ENCODE peak calls at places on chromosomes 7 and 10, in four cellular contexts. One of them, this sample, is unnamed.

GRCh38 chr10:75400769-75401568 is 595 bp downstream of the ZNF503 start:
- DNase-seq in AG04449: no peak
- DNase-seq in sigmoid colon: peak; percentile 83
- DNase-seq in HFF-Myc: no peak
- DNase-seq in this sample: no peak

GRCh38 chr10:51073461-51074237 is 638 bp upstream of the PRKG1 start:
- DNase-seq in AG04449: no peak
- DNase-seq in sigmoid colon: peak; percentile 78
- DNase-seq in HFF-Myc: no peak
- DNase-seq in this sample: no peak

GRCh38 chr7:133837248-133837647 is 289.9 kb upstream of the LRGUK start:
- DNase-seq in AG04449: no peak
- DNase-seq in sigmoid colon: no peak
- DNase-seq in HFF-Myc: no peak
- DNase-seq in this sample: no peak

GRCh38 chr7:48427671-48428070 is 256.4 kb downstream of the ABCA13 start:
- DNase-seq in AG04449: no peak
- DNase-seq in sigmoid colon: no peak
- DNase-seq in HFF-Myc: no peak
- DNase-seq in this sample: no peak

GRCh38 chr7:2483495-2483894 is 7.3 kb upstream of the GRIFIN start:
- DNase-seq in AG04449: no peak
- DNase-seq in sigmoid colon: no peak
- DNase-seq in HFF-Myc: no peak
- DNase-seq in this sample: no peak

GRCh38 chr7:150388306-150388705 is 9.2 kb downstream of the ZNF775 start:
- DNase-seq in AG04449: no peak
- DNase-seq in sigmoid colon: no peak
- DNase-seq in HFF-Myc: no peak
- DNase-seq in this sample: no peak

GRCh38 chr10:123274513-123275182 is 120.4 kb downstream of the BUB3 start:
- DNase-seq in AG04449: no peak
- DNase-seq in sigmoid colon: no peak
- DNase-seq in HFF-Myc: no peak
- DNase-seq in this sample: no peak

GRCh38 chr7:99095698-99096097 is 48.2 kb downstream of the SMURF1 start:
- DNase-seq in AG04449: no peak
- DNase-seq in sigmoid colon: no peak
- DNase-seq in HFF-Myc: no peak
- DNase-seq in this sample: no peak

GRCh38 chr7:114107522-114107921 is 188.7 kb upstream of the PPP1R3A start:
- DNase-seq in AG04449: no peak
- DNase-seq in sigmoid colon: no peak
- DNase-seq in HFF-Myc: no peak
- DNase-seq in this sample: peak; percentile 78

GRCh38 chr10:125783957-125784356 is 8.3 kb upstream of the MMP21 start:
- DNase-seq in AG04449: no peak
- DNase-seq in sigmoid colon: no peak
- DNase-seq in HFF-Myc: no peak
- DNase-seq in this sample: no peak

GRCh38 chr7:98681951-98682350 is 64.9 kb downstream of the NPTX2 start:
- DNase-seq in AG04449: no peak
- DNase-seq in sigmoid colon: no peak
- DNase-seq in HFF-Myc: no peak
- DNase-seq in this sample: no peak

GRCh38 chr7:93374345-93374940 is 142.3 kb downstream of the VPS50 start:
- DNase-seq in AG04449: no peak
- DNase-seq in sigmoid colon: no peak
- DNase-seq in HFF-Myc: peak; percentile 12
- DNase-seq in this sample: peak; percentile 20

GRCh38 chr10:19325581-19325980 is 277.0 kb downstream of the MALRD1 start:
- DNase-seq in AG04449: no peak
- DNase-seq in sigmoid colon: no peak
- DNase-seq in HFF-Myc: no peak
- DNase-seq in this sample: no peak

GRCh38 chr7:134783294-134784069 is 4.0 kb downstream of the CALD1 start:
- DNase-seq in AG04449: no peak
- DNase-seq in sigmoid colon: no peak
- DNase-seq in HFF-Myc: no peak
- DNase-seq in this sample: no peak

DNA sequence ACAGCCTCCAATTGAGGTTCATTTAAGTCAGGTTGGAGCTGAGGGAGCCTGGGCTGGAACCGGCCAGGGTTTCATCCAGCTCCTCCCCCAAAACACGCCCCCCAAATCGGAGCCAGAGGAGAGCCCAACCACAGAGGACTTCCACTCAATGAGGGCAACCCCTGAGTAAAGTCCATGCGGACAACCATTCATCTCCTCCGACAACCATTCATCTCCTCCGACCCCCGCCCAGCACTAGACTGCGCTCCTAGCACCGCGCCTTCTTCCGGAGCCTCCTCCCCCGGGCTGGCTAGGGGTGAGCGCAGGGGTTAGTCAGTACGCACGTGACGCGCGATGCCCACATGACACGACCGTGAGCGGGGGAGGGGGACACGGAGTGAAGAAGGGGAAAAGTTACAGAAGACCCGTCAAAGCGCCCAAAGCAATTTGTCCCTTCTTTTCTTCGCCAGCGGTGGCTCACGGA is 1.4 kb downstream of the MAGI2 start:
- DNase-seq in AG04449: no peak
- DNase-seq in sigmoid colon: peak; percentile 95
- DNase-seq in HFF-Myc: peak; percentile 55
- DNase-seq in this sample: no peak
- H3K4me3 ChIP-seq in AG04449: peak overlapping the region; percentile 80
- H3K4me3 ChIP-seq in sigmoid colon: peak overlapping the region; percentile 74
- H3K4me3 ChIP-seq in HFF-Myc: peak overlapping the region; percentile 63
- H3K4me3 ChIP-seq in this sample: peak overlapping the region; percentile 85

GRCh38 chr7:103751476-103751875 is 238.0 kb downstream of the RELN start:
- DNase-seq in AG04449: no peak
- DNase-seq in sigmoid colon: no peak
- DNase-seq in HFF-Myc: no peak
- DNase-seq in this sample: no peak

GRCh38 chr7:103748680-103749079 is 240.8 kb downstream of the RELN start:
- DNase-seq in AG04449: no peak
- DNase-seq in sigmoid colon: no peak
- DNase-seq in HFF-Myc: no peak
- DNase-seq in this sample: no peak

GRCh38 chr7:103752995-103753394 is 236.5 kb downstream of the RELN start:
- DNase-seq in AG04449: no peak
- DNase-seq in sigmoid colon: no peak
- DNase-seq in HFF-Myc: no peak
- DNase-seq in this sample: no peak
- TF ChIP-seq CTCF in AG04449: peak; percentile 11
- TF ChIP-seq CTCF in sigmoid colon: no peak
- TF ChIP-seq CTCF in HFF-Myc: no peak
- TF ChIP-seq CTCF in this sample: peak; percentile 10

GRCh38 chr10:5563991-5564536 is 39.3 kb downstream of the CALML3 start:
- DNase-seq in AG04449: peak; percentile 21
- DNase-seq in sigmoid colon: peak; percentile 64
- DNase-seq in HFF-Myc: no peak
- DNase-seq in this sample: no peak
- H3K4me3 ChIP-seq in AG04449: no peak overlapping the region
- H3K4me3 ChIP-seq in sigmoid colon: no peak overlapping the region
- H3K4me3 ChIP-seq in HFF-Myc: no peak overlapping the region
- H3K4me3 ChIP-seq in this sample: no peak overlapping the region

GRCh38 chr10:2938869-2939268 is 128.5 kb upstream of the PFKP start:
- DNase-seq in AG04449: no peak
- DNase-seq in sigmoid colon: no peak
- DNase-seq in HFF-Myc: no peak
- DNase-seq in this sample: peak; percentile 5
- TF ChIP-seq CTCF in AG04449: no peak
- TF ChIP-seq CTCF in sigmoid colon: no peak
- TF ChIP-seq CTCF in HFF-Myc: no peak
- TF ChIP-seq CTCF in this sample: peak; percentile 37

GRCh38 chr7:70830426-70830825 is 301.5 kb upstream of the GALNT17 start:
- DNase-seq in AG04449: no peak
- DNase-seq in sigmoid colon: no peak
- DNase-seq in HFF-Myc: no peak
- DNase-seq in this sample: no peak
- H3K4me3 ChIP-seq in AG04449: no peak overlapping the region
- H3K4me3 ChIP-seq in sigmoid colon: no peak overlapping the region
- H3K4me3 ChIP-seq in HFF-Myc: no peak overlapping the region
- H3K4me3 ChIP-seq in this sample: no peak overlapping the region

DNA sequence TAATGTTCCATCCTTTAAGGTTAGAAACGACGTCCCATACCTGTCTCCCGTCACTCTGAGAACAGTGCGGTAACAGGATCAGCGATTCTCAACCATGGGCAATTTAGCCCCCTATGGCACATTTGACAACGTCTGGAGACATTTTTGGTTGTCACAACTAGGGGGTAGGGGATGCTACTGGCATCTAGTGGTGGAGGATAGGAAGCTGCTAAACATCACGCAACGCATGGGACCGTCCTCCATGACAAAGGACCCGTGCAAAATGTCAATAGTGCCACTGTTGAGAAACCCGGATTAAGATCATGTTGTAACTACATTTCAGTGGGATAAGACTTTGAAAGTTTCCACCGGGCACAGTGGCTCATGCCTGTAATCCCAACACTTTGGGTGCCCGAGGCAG is 5.0 kb upstream of the PAXIP1 start:
- DNase-seq in AG04449: no peak
- DNase-seq in sigmoid colon: no peak
- DNase-seq in HFF-Myc: no peak
- DNase-seq in this sample: no peak
- TF ChIP-seq CTCF in AG04449: peak; percentile 8
- TF ChIP-seq CTCF in sigmoid colon: no peak
- TF ChIP-seq CTCF in HFF-Myc: peak; percentile 31
- TF ChIP-seq CTCF in this sample: no peak

DNA sequence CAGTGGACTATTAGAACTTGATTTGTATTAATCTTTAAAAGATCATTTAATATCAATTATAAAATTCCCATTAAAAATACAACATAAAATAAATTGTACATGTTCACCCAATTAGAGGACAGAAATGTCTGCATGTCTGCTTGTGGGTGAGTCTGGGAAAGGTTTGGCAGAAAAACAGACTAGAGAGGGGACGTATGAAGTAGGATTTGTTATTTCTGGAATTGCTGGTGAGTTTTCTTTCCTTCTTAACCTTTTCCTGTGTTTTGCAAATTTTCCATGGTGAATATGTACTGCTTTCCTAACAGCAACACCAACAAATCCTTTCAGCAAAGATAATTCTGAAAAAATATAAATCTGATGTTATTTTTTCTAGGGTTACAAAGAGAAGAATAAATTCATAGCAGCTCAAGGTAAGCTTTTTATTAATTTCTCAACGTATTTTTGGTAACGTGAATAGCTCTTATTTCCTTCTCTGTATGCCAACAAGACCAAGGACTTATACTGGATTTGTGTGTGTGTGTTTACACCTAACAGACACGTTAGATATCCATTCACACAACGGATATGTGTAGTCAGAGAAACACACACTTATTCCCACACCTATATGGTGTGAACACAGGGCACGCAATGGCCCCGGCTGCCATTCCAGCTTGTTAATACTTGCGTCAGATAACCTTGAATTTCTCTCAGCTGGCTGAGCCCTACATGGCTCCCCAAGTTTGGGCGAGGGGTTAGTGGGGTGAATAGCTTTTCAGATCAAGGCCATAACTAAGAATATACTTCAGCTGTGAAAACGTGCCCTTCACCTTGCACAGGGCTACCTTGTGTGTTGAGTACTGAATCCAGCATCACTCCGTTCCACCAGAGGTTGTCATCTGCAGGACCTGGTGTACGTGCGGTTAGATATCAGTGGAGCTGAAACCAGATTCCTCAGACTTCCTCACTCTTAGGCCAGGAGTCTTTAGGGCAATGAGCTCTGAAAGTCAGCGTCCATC is 64.6 kb downstream of the MKI67 start:
- DNase-seq in AG04449: no peak
- DNase-seq in sigmoid colon: no peak
- DNase-seq in HFF-Myc: no peak
- DNase-seq in this sample: no peak
- H3K4me3 ChIP-seq in AG04449: no peak overlapping the region
- H3K4me3 ChIP-seq in sigmoid colon: no peak overlapping the region
- H3K4me3 ChIP-seq in HFF-Myc: no peak overlapping the region
- H3K4me3 ChIP-seq in this sample: no peak overlapping the region